ENCODE peak calls at places on chromosomes 16 and 17, in five cellular contexts. One of them, this sample, is unnamed.
A peak's percentile ranks its signal among the peaks of the same experiment; 100 is the strongest.

GRCh38 chr16:60299345-60299744 is 1565.2 kb upstream of the GOT2 start:
- DNase-seq in DND-41: no peak
- DNase-seq in mesendoderm: no peak
- DNase-seq in K562: no peak
- DNase-seq in HepG2: no peak
- DNase-seq in this sample: no peak

GRCh38 chr16:1265826-1266225 is 10.0 kb downstream of the TPSD1 start:
- DNase-seq in DND-41: no peak
- DNase-seq in mesendoderm: no peak
- DNase-seq in K562: no peak
- DNase-seq in HepG2: no peak
- DNase-seq in this sample: no peak

GRCh38 chr16:28531777-28532744 is 6.7 kb downstream of the NUPR1 start:
- DNase-seq in DND-41: no peak
- DNase-seq in mesendoderm: peak; percentile 67
- DNase-seq in K562: peak; percentile 53
- DNase-seq in HepG2: peak; percentile 84
- DNase-seq in this sample: peak; percentile 39

GRCh38 chr16:75433732-75434413 is 570 bp upstream of the CFDP1 start:
- DNase-seq in DND-41: no peak
- DNase-seq in mesendoderm: peak; percentile 96
- DNase-seq in K562: peak; percentile 79
- DNase-seq in HepG2: peak; percentile 93
- DNase-seq in this sample: peak; percentile 95

GRCh38 chr16:49482690-49483089 is 109.1 kb downstream of the C16orf78 start:
- DNase-seq in DND-41: no peak
- DNase-seq in mesendoderm: no peak
- DNase-seq in K562: no peak
- DNase-seq in HepG2: no peak
- DNase-seq in this sample: no peak

GRCh38 chr16:67547423-67548264 is 14.7 kb upstream of the CTCF start:
- DNase-seq in DND-41: peak; percentile 95
- DNase-seq in mesendoderm: no peak
- DNase-seq in K562: no peak
- DNase-seq in HepG2: no peak
- DNase-seq in this sample: no peak

GRCh38 chr17:28548417-28549130 is 3.9 kb downstream of the UNC119 start:
- DNase-seq in DND-41: no peak
- DNase-seq in mesendoderm: no peak
- DNase-seq in K562: no peak
- DNase-seq in HepG2: no peak
- DNase-seq in this sample: no peak

GRCh38 chr17:9021985-9022552 is 759 bp downstream of the NTN1 start:
- DNase-seq in DND-41: no peak
- DNase-seq in mesendoderm: no peak
- DNase-seq in K562: no peak
- DNase-seq in HepG2: no peak
- DNase-seq in this sample: peak; percentile 62

GRCh38 chr17:57256708-57257112 is 387 bp downstream of the MSI2 start:
- DNase-seq in DND-41: peak; percentile 69
- DNase-seq in mesendoderm: peak; percentile 50
- DNase-seq in K562: peak; percentile 25
- DNase-seq in HepG2: no peak
- DNase-seq in this sample: peak; percentile 59

GRCh38 chr17:20823890-20824289 is 218.9 kb downstream of the USP22 start:
- DNase-seq in DND-41: no peak
- DNase-seq in mesendoderm: peak; percentile 18
- DNase-seq in K562: no peak
- DNase-seq in HepG2: no peak
- DNase-seq in this sample: no peak

GRCh38 chr16:6124136-6124535 is 1026.5 kb upstream of the EEF2KMT start:
- DNase-seq in DND-41: no peak
- DNase-seq in mesendoderm: no peak
- DNase-seq in K562: no peak
- DNase-seq in HepG2: no peak
- DNase-seq in this sample: no peak

GRCh38 chr17:3956983-3957382 is 7.3 kb downstream of the ATP2A3 start:
- DNase-seq in DND-41: no peak
- DNase-seq in mesendoderm: no peak
- DNase-seq in K562: no peak
- DNase-seq in HepG2: no peak
- DNase-seq in this sample: no peak

GRCh38 chr17:74161501-74161850 is 42.0 kb upstream of the RPL38 start:
- DNase-seq in DND-41: no peak
- DNase-seq in mesendoderm: no peak
- DNase-seq in K562: no peak
- DNase-seq in HepG2: no peak
- DNase-seq in this sample: no peak

GRCh38 chr16:21638573-21638975 is 13.8 kb downstream of the IGSF6 start:
- DNase-seq in DND-41: no peak
- DNase-seq in mesendoderm: no peak
- DNase-seq in K562: no peak
- DNase-seq in HepG2: peak; percentile 91
- DNase-seq in this sample: peak; percentile 92

GRCh38 chr16:535446-536405 is 8.2 kb downstream of the CAPN15 start:
- DNase-seq in DND-41: no peak
- DNase-seq in mesendoderm: no peak
- DNase-seq in K562: peak; percentile 60
- DNase-seq in HepG2: no peak
- DNase-seq in this sample: peak; percentile 98

GRCh38 chr17:51768706-51769105 is 389.8 kb downstream of the CA10 start:
- DNase-seq in DND-41: no peak
- DNase-seq in mesendoderm: no peak
- DNase-seq in K562: no peak
- DNase-seq in HepG2: no peak
- DNase-seq in this sample: no peak

GRCh38 chr16:84348386-84348785 is 20.0 kb upstream of the ATP2C2 start:
- DNase-seq in DND-41: no peak
- DNase-seq in mesendoderm: no peak
- DNase-seq in K562: no peak
- DNase-seq in HepG2: no peak
- DNase-seq in this sample: no peak

GRCh38 chr17:40440166-40440565 is 3.1 kb upstream of the IGFBP4 start:
- DNase-seq in DND-41: no peak
- DNase-seq in mesendoderm: no peak
- DNase-seq in K562: no peak
- DNase-seq in HepG2: no peak
- DNase-seq in this sample: no peak

GRCh38 chr16:78596996-78597422 is 497.6 kb downstream of the WWOX start:
- DNase-seq in DND-41: no peak
- DNase-seq in mesendoderm: no peak
- DNase-seq in K562: no peak
- DNase-seq in HepG2: peak; percentile 93
- DNase-seq in this sample: no peak

GRCh38 chr16:57823836-57824235 is 21.5 kb upstream of the KIFC3 start:
- DNase-seq in DND-41: no peak
- DNase-seq in mesendoderm: no peak
- DNase-seq in K562: no peak
- DNase-seq in HepG2: no peak
- DNase-seq in this sample: no peak

GRCh38 chr16:66844342-66845079 is at the start of gene CA7:
- DNase-seq in DND-41: no peak
- DNase-seq in mesendoderm: no peak
- DNase-seq in K562: peak; percentile 10
- DNase-seq in HepG2: no peak
- DNase-seq in this sample: peak; percentile 23

GRCh38 chr17:3913531-3914318 is 2.5 kb downstream of the P2RX1 start:
- DNase-seq in DND-41: peak; percentile 82
- DNase-seq in mesendoderm: peak; percentile 78
- DNase-seq in K562: peak; percentile 73
- DNase-seq in HepG2: peak; percentile 51
- DNase-seq in this sample: peak; percentile 85

GRCh38 chr16:83728518-83728917 is 79.3 kb upstream of the HSBP1 start:
- DNase-seq in DND-41: no peak
- DNase-seq in mesendoderm: no peak
- DNase-seq in K562: no peak
- DNase-seq in HepG2: no peak
- DNase-seq in this sample: no peak

GRCh38 chr16:28543072-28543471 is 4.3 kb upstream of the NUPR1 start:
- DNase-seq in DND-41: no peak
- DNase-seq in mesendoderm: no peak
- DNase-seq in K562: no peak
- DNase-seq in HepG2: no peak
- DNase-seq in this sample: no peak

GRCh38 chr17:8887834-8888703 is 20.6 kb upstream of the PIK3R6 start:
- DNase-seq in DND-41: no peak
- DNase-seq in mesendoderm: peak; percentile 92
- DNase-seq in K562: peak; percentile 33
- DNase-seq in HepG2: peak; percentile 39
- DNase-seq in this sample: peak; percentile 68

GRCh38 chr17:10699861-10700260 is 2.5 kb downstream of the ADPRM start:
- DNase-seq in DND-41: peak; percentile 54
- DNase-seq in mesendoderm: no peak
- DNase-seq in K562: no peak
- DNase-seq in HepG2: no peak
- DNase-seq in this sample: no peak

GRCh38 chr17:10702574-10702973 is 5.2 kb downstream of the ADPRM start:
- DNase-seq in DND-41: no peak
- DNase-seq in mesendoderm: no peak
- DNase-seq in K562: peak; percentile 11
- DNase-seq in HepG2: no peak
- DNase-seq in this sample: no peak

GRCh38 chr17:10697092-10698081 is at the start of the genes ADPRM and SCO1:
- DNase-seq in DND-41: peak; percentile 91
- DNase-seq in mesendoderm: peak; percentile 98
- DNase-seq in K562: peak; percentile 84
- DNase-seq in HepG2: peak; percentile 92
- DNase-seq in this sample: peak; percentile 98

DNA sequence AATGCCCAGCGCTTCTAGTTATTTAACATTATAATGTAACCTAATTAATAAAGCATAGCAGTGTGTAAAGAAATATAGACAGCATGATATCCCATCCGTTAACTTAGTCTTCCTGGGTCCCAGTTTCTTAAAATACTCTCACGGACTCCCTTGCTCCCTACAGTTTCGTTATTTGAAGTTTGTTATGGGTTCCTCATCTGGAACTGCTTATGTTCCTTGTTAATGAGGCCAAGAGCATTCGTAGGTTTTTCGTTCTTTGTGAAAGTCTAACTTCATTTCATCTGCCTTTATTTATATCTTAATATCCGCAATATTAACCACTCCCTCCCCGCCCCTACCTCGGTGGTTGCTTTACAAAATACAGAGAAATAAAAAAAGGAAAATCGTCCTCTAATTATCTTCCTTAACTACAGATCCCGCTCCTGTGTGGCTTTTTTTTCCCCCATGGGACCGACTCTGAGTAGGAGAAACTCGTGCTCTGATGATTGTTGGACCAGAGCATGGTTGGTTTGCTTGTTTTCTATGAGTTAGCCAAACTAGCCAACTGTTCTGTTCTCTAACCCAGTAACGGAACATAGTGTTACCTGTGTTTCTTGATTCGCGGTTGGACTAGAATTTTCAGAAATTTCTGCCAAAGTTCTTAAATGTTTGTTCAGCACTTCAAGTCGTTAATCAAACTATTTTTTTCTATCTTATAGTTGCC is 873 bp downstream of the ADPRM start:
- DNase-seq in DND-41: peak; percentile 21
- DNase-seq in mesendoderm: peak; percentile 7
- DNase-seq in K562: peak; percentile 12
- DNase-seq in HepG2: peak; percentile 10
- DNase-seq in this sample: peak; percentile 71
- H3K79me2 ChIP-seq in DND-41: peaks cover 96% of the 10 kb centered on the region
- H3K79me2 ChIP-seq in mesendoderm: peaks cover 26% of the 10 kb centered on the region
- H3K79me2 ChIP-seq in K562: peaks cover 59% of the 10 kb centered on the region
- H3K79me2 ChIP-seq in HepG2: peaks cover 35% of the 10 kb centered on the region
- H3K79me2 ChIP-seq in this sample: peaks cover 91% of the 10 kb centered on the region

GRCh38 chr16:2473425-2473926 is 1.5 kb upstream of the TBC1D24 start:
- DNase-seq in DND-41: peak; percentile 63
- DNase-seq in mesendoderm: no peak
- DNase-seq in K562: peak; percentile 58
- DNase-seq in HepG2: no peak
- DNase-seq in this sample: no peak
- H3K4me1 ChIP-seq in DND-41: peaks cover 75% of the 10 kb centered on the region
- H3K4me1 ChIP-seq in mesendoderm: no peaks in the 10 kb centered on the region
- H3K4me1 ChIP-seq in K562: peaks cover 29% of the 10 kb centered on the region
- H3K4me1 ChIP-seq in HepG2: peaks cover 74% of the 10 kb centered on the region
- H3K4me1 ChIP-seq in this sample: no peaks in the 10 kb centered on the region

GRCh38 chr17:63631062-63631461 is 8.8 kb downstream of the MAP3K3 start:
- DNase-seq in DND-41: no peak
- DNase-seq in mesendoderm: no peak
- DNase-seq in K562: no peak
- DNase-seq in HepG2: no peak
- DNase-seq in this sample: no peak
- H3K9ac ChIP-seq in DND-41: no peak overlapping the region
- H3K9ac ChIP-seq in mesendoderm: no peak overlapping the region
- H3K9ac ChIP-seq in K562: no peak overlapping the region
- H3K9ac ChIP-seq in HepG2: no peak overlapping the region
- H3K9ac ChIP-seq in this sample: no peak overlapping the region

DNA sequence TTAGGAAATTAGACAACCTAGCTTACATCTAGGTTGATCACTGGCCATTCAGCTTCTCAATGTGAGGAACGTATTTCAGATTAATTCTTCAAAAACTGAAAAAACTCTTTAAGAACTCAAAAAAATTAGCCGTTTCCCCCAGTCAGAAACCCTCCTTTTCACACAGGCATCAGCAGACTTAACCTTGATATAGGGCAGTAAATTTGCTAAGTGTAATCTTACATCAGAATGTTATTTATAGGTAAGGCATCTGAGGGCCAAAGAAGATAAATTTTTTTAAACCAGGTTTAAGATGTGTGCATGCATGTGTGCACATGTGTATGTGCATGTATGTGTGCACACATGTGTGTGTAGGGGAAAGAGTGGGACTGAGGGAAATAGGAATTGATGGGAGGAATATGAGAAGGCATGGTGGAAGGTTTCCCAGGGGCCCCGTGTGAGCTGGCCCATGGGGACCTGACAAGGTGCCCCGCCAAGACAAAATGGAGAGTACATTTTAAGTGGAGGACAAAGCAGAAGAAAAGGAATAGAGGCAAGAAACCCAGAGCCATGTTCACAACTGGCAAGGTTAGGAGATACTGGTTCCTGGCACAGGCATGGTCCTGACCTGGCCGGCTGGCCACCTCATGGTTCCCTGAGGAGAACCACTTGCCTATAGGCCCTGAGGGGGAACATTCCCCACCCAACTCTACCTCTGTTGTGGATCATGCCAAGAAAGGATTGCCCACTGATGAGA is 33.1 kb downstream of the TEX2 start:
- DNase-seq in DND-41: no peak
- DNase-seq in mesendoderm: no peak
- DNase-seq in K562: no peak
- DNase-seq in HepG2: no peak
- DNase-seq in this sample: no peak
- H3K79me2 ChIP-seq in DND-41: peaks cover 6% of the 10 kb centered on the region
- H3K79me2 ChIP-seq in mesendoderm: peaks cover 3% of the 10 kb centered on the region
- H3K79me2 ChIP-seq in K562: peaks cover 81% of the 10 kb centered on the region
- H3K79me2 ChIP-seq in HepG2: peaks cover 44% of the 10 kb centered on the region
- H3K79me2 ChIP-seq in this sample: peaks cover 87% of the 10 kb centered on the region

GRCh38 chr16:88853336-88853941 is 3.3 kb downstream of the GALNS start:
- DNase-seq in DND-41: no peak
- DNase-seq in mesendoderm: no peak
- DNase-seq in K562: no peak
- DNase-seq in HepG2: no peak
- DNase-seq in this sample: no peak
- H3K4me1 ChIP-seq in DND-41: peaks cover 18% of the 10 kb centered on the region
- H3K4me1 ChIP-seq in mesendoderm: peaks cover 2% of the 10 kb centered on the region
- H3K4me1 ChIP-seq in K562: peaks cover 8% of the 10 kb centered on the region
- H3K4me1 ChIP-seq in HepG2: peaks cover 13% of the 10 kb centered on the region
- H3K4me1 ChIP-seq in this sample: peaks cover 8% of the 10 kb centered on the region